ENCODE peak calls at places on chromosomes 13 and 19, in five cellular contexts. Z is heart left ventricle, W is lower lobe of right lung, F is hepatocyte, H is breast epithelium. D is an unnamed sample.

GRCh38 chr13:72963762-72964161 is 95.0 kb upstream of the KLF5 start:
- DNase-seq in Z (no peak), H (no peak), F (no peak), W (no peak), D (no peak)

GRCh38 chr19:46404039-46404883 is 9.1 kb downstream of the CCDC8 start:
- DNase-seq in F (peak; percentile 81), W (peak; percentile 59), Z (peak; percentile 71), H (no peak), D (peak; percentile 81)

GRCh38 chr13:102913924-102914628 is 68.2 kb downstream of the ERCC5 start:
- DNase-seq in F (no peak), Z (no peak), H (no peak), W (no peak), D (no peak)

GRCh38 chr19:12720851-12721655 is 2.7 kb downstream of the TNPO2 start:
- DNase-seq in W (no peak), Z (peak; percentile 68), H (no peak), F (peak; percentile 49), D (peak; percentile 66)

GRCh38 chr13:41960195-41960699 is 662 bp downstream of the VWA8 start:
- DNase-seq in Z (no peak), H (no peak), W (no peak), F (peak; percentile 31), D (peak; percentile 50)

GRCh38 chr13:66835040-66835628 is 395.0 kb downstream of the PCDH9 start:
- DNase-seq in W (no peak), H (no peak), F (peak; percentile 70), Z (peak; percentile 87), D (no peak)

GRCh38 chr13:112873851-112874750 is 94.9 kb upstream of the MCF2L start:
- DNase-seq in W (peak; percentile 84), Z (peak; percentile 86), H (peak; percentile 77), F (peak; percentile 87), D (peak; percentile 97)

GRCh38 chr19:49497790-49498106 is 1.5 kb downstream of the RPS11 start:
- DNase-seq in H (no peak), F (peak; percentile 5), W (no peak), Z (no peak), D (no peak)

GRCh38 chr13:110356362-110356761 is 49.3 kb downstream of the COL4A2 start:
- DNase-seq in F (no peak), Z (no peak), H (no peak), W (no peak), D (no peak)

GRCh38 chr13:44198826-44199225 is 174.8 kb upstream of the SERP2 start:
- DNase-seq in F (no peak), Z (no peak), H (no peak), W (no peak), D (no peak)

GRCh38 chr19:38686530-38686888 is 39.1 kb downstream of the ACTN4 start:
- DNase-seq in Z (no peak), H (no peak), W (no peak), F (no peak), D (peak; percentile 43)

GRCh38 chr19:2055871-2056809 is 5.1 kb upstream of the MKNK2 start:
- DNase-seq in F (peak; percentile 59), H (no peak), Z (peak; percentile 78), W (no peak), D (no peak)

GRCh38 chr13:87884874-87885273 is 213.7 kb downstream of the SLITRK5 start:
- DNase-seq in W (no peak), H (no peak), F (peak; percentile 62), Z (no peak), D (peak; percentile 4)

GRCh38 chr13:64538711-64539110 is 2691.4 kb downstream of the PCDH9 start:
- DNase-seq in F (no peak), W (no peak), H (no peak), Z (no peak), D (no peak)

GRCh38 chr19:31348416-31349159 is 648 bp downstream of the TSHZ3 start:
- DNase-seq in F (peak; percentile 36), W (peak; percentile 56), H (no peak), Z (peak; percentile 73), D (peak; percentile 65)

GRCh38 chr13:61770697-61771096 is 355.0 kb upstream of the PCDH20 start:
- DNase-seq in W (no peak), F (no peak), H (no peak), Z (no peak), D (no peak)

GRCh38 chr13:106851251-106851650 is 283.3 kb upstream of the ARGLU1 start:
- DNase-seq in H (no peak), W (no peak), Z (no peak), F (no peak), D (no peak)

GRCh38 chr13:82344867-82345266 is 1537.4 kb downstream of the SLITRK1 start:
- DNase-seq in Z (no peak), F (no peak), H (no peak), W (no peak), D (no peak)

GRCh38 chr19:5339950-5340636 is 519 bp downstream of the PTPRS start:
- DNase-seq in Z (no peak), F (peak; percentile 51), W (no peak), H (no peak), D (peak; percentile 93)

GRCh38 chr13:36920612-36921185 is 661 bp upstream of the SMAD9 start:
- DNase-seq in W (no peak), Z (no peak), H (no peak), F (no peak), D (no peak)

GRCh38 chr13:111388851-111389500 is 68.5 kb downstream of the TEX29 start:
- DNase-seq in F (no peak), H (no peak), Z (peak; percentile 33), W (no peak), D (no peak)

GRCh38 chr13:99261040-99261439 is 2.9 kb upstream of the GPR18 start:
- DNase-seq in F (no peak), Z (no peak), H (no peak), W (no peak), D (no peak)

GRCh38 chr13:60230593-60230992 is 66.9 kb upstream of the DIAPH3 start:
- DNase-seq in H (no peak), F (peak; percentile 24), Z (no peak), W (no peak), D (no peak)

GRCh38 chr13:95154441-95154886 is 146.8 kb downstream of the ABCC4 start:
- DNase-seq in Z (no peak), F (no peak), W (no peak), H (no peak), D (no peak)

GRCh38 chr13:47372742-47373141 is 475.9 kb upstream of the HTR2A start:
- DNase-seq in H (no peak), W (no peak), F (no peak), Z (no peak), D (peak; percentile 4)

GRCh38 chr13:51811920-51812328 is 8.0 kb upstream of the DHRS12 start:
- DNase-seq in W (no peak), F (no peak), H (no peak), Z (no peak), D (no peak)

GRCh38 chr13:33285420-33286124 is at the start of gene STARD13:
- DNase-seq in Z (peak; percentile 92), H (peak; percentile 97), W (peak; percentile 90), F (peak; percentile 96), D (peak; percentile 72)

GRCh38 chr13:72379581-72379980 is 347.8 kb downstream of the MZT1 start:
- DNase-seq in Z (no peak), F (no peak), H (no peak), W (no peak), D (no peak)

GRCh38 chr19:40611096-40611495 is 9.9 kb downstream of the LTBP4 start:
- DNase-seq in Z (no peak), H (no peak), F (no peak), W (peak; percentile 80), D (no peak)

GRCh38 chr19:40611900-40612698 is 10.9 kb downstream of the LTBP4 start:
- DNase-seq in F (no peak), W (no peak), H (no peak), Z (no peak), D (no peak)

GRCh38 chr19:40609561-40610395 is 8.6 kb downstream of the LTBP4 start:
- DNase-seq in F (peak; percentile 87), Z (peak; percentile 95), W (peak; percentile 95), H (peak; percentile 94), D (peak; percentile 100)

GRCh38 chr19:40608957-40609356 is 7.8 kb downstream of the LTBP4 start:
- DNase-seq in Z (no peak), F (no peak), H (no peak), W (no peak), D (no peak)

GRCh38 chr19:40610396-40611064 is 9.4 kb downstream of the LTBP4 start:
- DNase-seq in H (peak; percentile 77), Z (no peak), W (peak; percentile 85), F (no peak), D (no peak)
- H3K4me3 ChIP-seq in H (peak overlapping the region; percentile 60), Z (peak overlapping the region; percentile 51), W (peak overlapping the region; percentile 58), F (no peak overlapping the region), D (peak overlapping the region; percentile 27)

GRCh38 chr19:41921280-41922219 is 6.7 kb downstream of the ERFL start:
- DNase-seq in H (no peak), F (no peak), W (no peak), Z (no peak), D (no peak)

GRCh38 chr19:41922585-41922984 is 5.7 kb downstream of the ERFL start:
- DNase-seq in W (no peak), F (no peak), Z (no peak), H (no peak), D (peak; percentile 83)

GRCh38 chr19:41920878-41921277 is 7.4 kb downstream of the ERFL start:
- DNase-seq in H (no peak), Z (no peak), F (no peak), W (no peak), D (peak; percentile 77)

GRCh38 chr19:41923045-41923788 is 5.0 kb downstream of the ERFL start:
- DNase-seq in Z (no peak), W (no peak), F (no peak), H (no peak), D (no peak)

GRCh38 chr19:41922220-41922576 is 6.1 kb downstream of the ERFL start:
- DNase-seq in Z (no peak), W (no peak), H (no peak), F (no peak), D (peak; percentile 69)
- H3K27me3 ChIP-seq in Z (peaks cover 71% of the 10 kb centered on the region), W (peaks cover 77% of the 10 kb centered on the region), H (peaks cover 6% of the 10 kb centered on the region), F (peaks cover 74% of the 10 kb centered on the region), D (peaks cover 85% of the 10 kb centered on the region)

DNA sequence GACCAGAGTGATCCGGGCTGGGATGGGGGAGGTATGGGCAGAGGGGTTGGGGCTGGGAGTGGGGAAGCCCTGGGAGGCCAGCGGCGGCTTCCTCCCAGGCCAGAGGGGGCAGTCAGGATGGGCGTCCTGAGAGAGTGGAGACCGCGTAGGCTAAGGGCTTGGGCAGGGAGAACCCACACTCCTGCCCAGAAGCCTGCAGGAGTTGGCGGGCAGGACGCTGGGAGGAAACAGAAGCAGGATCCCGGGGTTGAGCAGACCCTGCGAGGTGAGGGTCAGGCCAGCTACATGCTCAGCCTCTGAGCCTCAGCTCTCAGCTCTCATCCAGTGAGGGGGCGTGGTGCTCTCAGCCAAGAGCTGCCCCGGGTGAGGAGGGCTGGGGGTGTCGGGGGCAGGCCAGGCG is 7.8 kb upstream of the SCN1B start:
- DNase-seq in H (no peak), W (no peak), Z (no peak), F (no peak), D (no peak)
- H3K36me3 ChIP-seq in H (peaks cover 14% of the 10 kb centered on the region), W (peaks cover 100% of the 10 kb centered on the region), Z (peaks cover 100% of the 10 kb centered on the region), F (no peaks in the 10 kb centered on the region), D (peaks cover 73% of the 10 kb centered on the region)

DNA sequence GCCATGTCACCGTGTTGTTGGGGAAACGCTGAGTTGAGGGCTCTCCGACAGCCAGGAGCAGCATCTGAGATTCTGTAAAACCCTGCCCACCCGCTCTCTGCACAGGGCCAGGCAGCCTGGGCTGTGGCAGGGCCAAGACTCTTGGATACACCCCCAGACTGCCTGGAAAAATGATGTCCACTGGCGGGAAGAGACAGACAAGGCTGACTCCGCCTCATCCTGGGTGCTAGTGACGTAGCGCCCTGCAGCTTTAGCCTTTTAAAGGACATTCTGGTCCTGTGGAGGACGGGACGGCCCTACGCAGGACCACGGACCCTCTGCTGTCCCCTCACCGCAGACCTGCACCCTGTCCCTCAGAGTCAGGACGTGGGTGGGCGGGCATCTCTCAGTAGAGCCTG is 20.7 kb upstream of the LILRA2 start:
- DNase-seq in Z (no peak), W (no peak), F (no peak), H (no peak), D (no peak)
- H3K4me3 ChIP-seq in Z (no peak overlapping the region), W (no peak overlapping the region), F (no peak overlapping the region), H (no peak overlapping the region), D (no peak overlapping the region)

D was measured in H7.